ENCODE peak calls at places on chromosomes 7 and 10, in eight cellular contexts. H is GM12864, R is HCT116, A is neural crest cell, P is stomach, W is IMR-90, O is mammary epithelial cell, Z is GM20000. C is an unnamed sample.
A peak's percentile ranks its signal among the peaks of the same experiment; 100 is the strongest.

GRCh38 chr7:91801331-91801983 is 79.0 kb downstream of the MTERF1 start:
- DNase-seq in W (no peak), H (no peak), O (no peak), R (no peak), A (no peak), P (no peak), Z (no peak), C (no peak)

GRCh38 chr10:78860260-78860914 is 208.4 kb upstream of the ZMIZ1 start:
- DNase-seq in Z (no peak), R (no peak), P (no peak), A (no peak), H (no peak), W (no peak), O (no peak), C (no peak)

GRCh38 chr7:155741805-155742204 is 70.5 kb downstream of the SHH start:
- DNase-seq in R (no peak), Z (peak; percentile 65), A (no peak), W (no peak), P (peak; percentile 46), O (no peak), H (no peak), C (no peak)

GRCh38 chr7:116180302-116180701 is 30.0 kb upstream of the TES start:
- DNase-seq in A (no peak), Z (peak; percentile 76), H (no peak), P (no peak), R (peak; percentile 43), W (peak; percentile 68), O (peak; percentile 52), C (no peak)

GRCh38 chr10:26438534-26439269 is 561 bp downstream of the APBB1IP start:
- DNase-seq in W (no peak), P (no peak), R (no peak), H (no peak), A (no peak), Z (peak; percentile 68), O (no peak), C (peak; percentile 34)

GRCh38 chr10:123870260-123870659 is 21.3 kb downstream of the CPXM2 start:
- DNase-seq in A (no peak), P (peak; percentile 7), Z (no peak), O (no peak), W (no peak), R (no peak), H (no peak), C (no peak)

GRCh38 chr10:42596196-42596595 is 42.2 kb downstream of the ZNF33B start:
- DNase-seq in A (no peak), W (peak; percentile 2), P (no peak), R (no peak), O (no peak), Z (no peak), H (no peak), C (no peak)

GRCh38 chr7:23001610-23002009 is 12.3 kb downstream of the HYCC1 start:
- DNase-seq in O (no peak), R (no peak), W (no peak), P (no peak), Z (no peak), A (no peak), H (peak; percentile 30), C (no peak)

GRCh38 chr7:77467453-77467852 is 51.3 kb upstream of the GSAP start:
- DNase-seq in H (no peak), A (no peak), W (no peak), O (no peak), P (no peak), R (no peak), Z (no peak), C (no peak)

DNA sequence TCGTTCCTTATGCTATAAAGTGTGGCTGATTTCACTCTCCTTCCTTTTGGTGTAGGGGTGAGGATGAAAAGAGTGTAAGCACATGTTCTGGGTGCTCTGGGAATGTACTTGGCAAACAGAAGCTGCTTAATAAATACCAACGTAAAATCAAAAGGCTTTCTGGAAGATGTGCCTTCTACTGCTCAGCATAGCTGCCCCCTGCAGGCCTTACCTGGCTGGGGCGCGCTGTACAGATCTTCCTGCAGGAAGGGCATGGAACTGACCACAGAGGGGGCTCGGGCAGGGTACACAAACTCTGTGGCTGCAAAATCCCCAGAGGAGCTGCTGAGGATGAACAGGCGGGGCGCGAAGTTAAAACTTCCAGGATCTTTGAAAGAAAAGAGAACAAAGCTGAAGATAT is 169.4 kb downstream of the SVIL start:
- DNase-seq in O (no peak), P (no peak), R (no peak), A (no peak), W (no peak), H (no peak), Z (no peak), C (no peak)
- TF ChIP-seq CTCF in O (peak; percentile 27), P (no peak), R (no peak), A (peak; percentile 47), W (peak; percentile 4), H (no peak), Z (no peak), C (no peak)

GRCh38 chr7:99579281-99579955 is 18.6 kb upstream of the TMEM225B start:
- DNase-seq in Z (no peak), A (no peak), H (no peak), O (no peak), P (no peak), W (no peak), R (no peak), C (no peak)

GRCh38 chr7:99576251-99576650 is 17.8 kb downstream of the ZNF655 start:
- DNase-seq in W (no peak), Z (no peak), H (no peak), A (no peak), O (no peak), R (no peak), P (no peak), C (no peak)

GRCh38 chr7:99579956-99580777 is 17.9 kb upstream of the TMEM225B start:
- DNase-seq in P (no peak), R (no peak), W (peak; percentile 23), H (no peak), O (no peak), A (peak; percentile 79), Z (peak; percentile 32), C (no peak)
- TF ChIP-seq CTCF in P (no peak), R (no peak), W (peak; percentile 49), H (peak; percentile 14), O (no peak), A (peak; percentile 61), Z (peak; percentile 8), C (no peak)

DNA sequence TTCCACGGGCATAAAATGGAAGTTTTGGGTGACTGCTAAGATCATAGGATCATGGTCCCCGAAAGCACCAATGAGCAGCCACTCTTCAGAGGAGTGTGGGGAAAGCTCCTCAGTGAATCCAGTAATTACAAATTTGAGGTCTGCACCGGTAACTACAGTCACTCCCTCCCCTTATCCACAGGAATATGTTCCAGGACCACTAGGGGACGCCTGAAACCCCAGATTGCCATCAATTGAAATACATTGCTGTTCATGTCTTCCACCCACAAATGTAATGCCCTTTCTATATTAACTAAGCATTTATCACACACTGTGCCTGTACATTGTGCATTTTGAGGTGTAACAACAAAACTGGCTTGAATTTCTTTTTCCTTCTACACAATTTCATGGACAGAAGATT is 447.9 kb upstream of the PFKP start:
- DNase-seq in A (peak; percentile 18), H (no peak), Z (no peak), W (no peak), P (no peak), R (no peak), O (no peak), C (no peak)
- TF ChIP-seq CTCF in A (peak; percentile 64), H (peak; percentile 44), Z (no peak), W (no peak), P (no peak), R (no peak), O (no peak), C (no peak)

DNA sequence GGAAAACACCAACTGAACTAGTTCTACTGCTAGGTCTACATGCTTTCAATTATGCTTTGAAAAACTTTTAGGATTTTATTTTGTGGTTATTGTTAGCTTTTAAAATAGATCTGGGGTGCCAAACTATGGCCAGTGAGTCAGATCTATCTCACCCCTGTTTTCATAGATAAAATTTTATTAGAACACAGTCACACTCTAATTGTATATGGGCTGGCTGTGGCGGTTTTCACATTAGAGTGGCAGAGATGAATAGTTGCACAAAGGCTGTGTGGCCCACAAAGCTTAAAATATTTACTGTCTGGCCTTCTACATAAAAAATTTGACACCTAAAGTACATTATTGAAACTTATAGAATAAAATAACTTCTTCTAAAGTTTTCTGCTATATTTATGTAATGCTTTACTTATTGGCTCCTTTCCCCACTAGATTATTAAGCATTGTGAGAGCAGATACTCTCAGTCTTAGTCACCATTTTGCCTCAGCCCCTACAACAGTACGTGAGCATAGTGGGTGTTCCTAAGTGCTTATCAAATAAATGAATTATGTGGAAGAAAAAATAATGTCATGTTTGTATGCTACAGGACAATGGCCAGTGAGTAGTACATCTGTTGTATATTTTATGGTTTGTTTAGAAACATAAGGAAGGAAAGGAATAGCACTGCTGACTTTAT is 5.4 kb upstream of the SUV39H2 start:
- DNase-seq in H (no peak), Z (peak; percentile 26), O (peak; percentile 29), R (no peak), A (no peak), P (no peak), W (peak; percentile 73), C (no peak)
- TF ChIP-seq CTCF in H (no peak), Z (no peak), O (no peak), R (no peak), A (no peak), P (no peak), W (no peak), C (no peak)

GRCh38 chr7:44488955-44489354 is 1.5 kb downstream of the NUDCD3 start:
- DNase-seq in Z (no peak), O (no peak), P (no peak), W (no peak), R (no peak), H (no peak), A (no peak), C (no peak)

GRCh38 chr7:44491229-44491628 is 771 bp upstream of the NUDCD3 start:
- DNase-seq in A (no peak), O (no peak), W (no peak), P (no peak), Z (no peak), H (no peak), R (no peak), C (no peak)

GRCh38 chr7:44489955-44490350 is 505 bp downstream of the NUDCD3 start:
- DNase-seq in R (no peak), Z (no peak), W (peak; percentile 25), A (peak; percentile 2), H (peak; percentile 16), P (peak; percentile 25), O (no peak), C (no peak)

GRCh38 chr7:44486693-44487092 is 3.8 kb downstream of the NUDCD3 start:
- DNase-seq in A (no peak), P (peak; percentile 28), R (no peak), Z (no peak), O (peak; percentile 65), W (peak; percentile 49), H (no peak), C (peak; percentile 41)

DNA sequence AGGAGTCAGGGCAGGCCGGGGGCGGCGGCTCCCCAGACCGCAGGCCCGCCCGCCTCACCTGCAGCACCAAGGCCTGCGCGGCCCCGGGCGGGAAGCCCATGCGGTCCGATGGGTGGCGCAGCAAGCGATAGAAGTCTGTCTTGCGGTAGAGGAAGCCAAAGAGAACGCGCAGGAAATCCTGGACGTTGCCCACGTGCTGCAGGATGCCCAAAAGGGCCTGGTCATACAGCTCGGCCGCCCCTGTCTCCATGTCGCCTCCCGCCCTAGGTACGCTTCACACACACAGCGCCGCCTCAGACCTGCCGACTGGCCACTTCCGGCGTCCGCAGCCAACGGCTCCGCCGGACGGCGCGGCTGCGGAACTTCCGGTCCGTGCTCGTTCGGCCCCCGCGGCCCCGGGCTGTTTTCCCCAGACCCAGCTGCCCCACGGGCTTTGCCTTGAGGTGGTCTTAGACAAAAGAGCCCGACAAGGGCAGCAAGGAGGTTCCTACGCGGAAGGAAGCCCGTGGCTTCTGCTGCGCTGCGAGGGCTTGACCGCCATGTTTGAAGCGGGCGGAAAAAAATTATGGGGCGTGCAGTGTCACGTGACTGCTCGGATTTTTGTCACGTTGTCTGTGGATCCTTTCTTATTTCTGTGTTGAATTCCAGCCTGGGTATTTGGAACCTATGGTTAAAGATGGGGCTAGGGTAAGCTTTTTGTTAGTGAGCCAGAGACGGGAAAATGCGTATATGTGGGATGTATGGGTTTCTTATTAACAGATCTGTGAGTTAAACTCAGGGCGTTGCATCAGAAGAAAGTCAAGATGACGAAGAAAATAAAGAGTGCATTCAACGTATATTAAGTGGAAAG is at the start of gene NUDCD3:
- DNase-seq in A (peak; percentile 69), Z (peak; percentile 91), O (peak; percentile 87), H (peak; percentile 69), R (peak; percentile 78), P (peak; percentile 85), W (peak; percentile 77), C (peak; percentile 88)
- TF ChIP-seq CTCF in A (no peak), Z (no peak), O (no peak), H (no peak), R (no peak), P (no peak), W (peak; percentile 11), C (no peak)